ENCODE peak calls at places on chromosomes 11 and 22, in seven cellular contexts. F is body of pancreas, N is foreskin fibroblast, Z is brain microvascular endothelial cell, C is neural crest cell, I is mucosa of descending colon, J is gastrocnemius medialis. H is an unnamed sample.

GRCh38 chr22:45923212-45923611 is 53.8 kb downstream of the WNT7B start:
- DNase-seq in F (no peak), N (no peak), Z (no peak), C (no peak), I (no peak), J (no peak), H (no peak)

GRCh38 chr22:21712751-21713427 is 22.7 kb downstream of the YPEL1 start:
- DNase-seq in F (peak), N (peak), Z (peak), C (peak), I (peak), J (peak), H (peak)

GRCh38 chr11:78646564-78647185 is 72.0 kb upstream of the NARS2 start:
- DNase-seq in F (peak), N (no peak), Z (peak), C (peak), I (peak), J (no peak), H (peak)

GRCh38 chr11:133978816-133979215 is 22.0 kb upstream of the IGSF9B start:
- DNase-seq in F (no peak), N (no peak), Z (no peak), C (no peak), I (no peak), J (no peak), H (no peak)

GRCh38 chr22:45318168-45318557 is 8.4 kb downstream of the FAM118A start:
- DNase-seq in F (peak), N (peak), Z (peak), C (no peak), I (peak), J (peak), H (no peak)

GRCh38 chr22:44363214-44363979 is 50.6 kb upstream of the SHISAL1 start:
- DNase-seq in F (peak), N (peak), Z (peak), C (no peak), I (peak), J (peak), H (no peak)

GRCh38 chr22:19178065-19178658 is 374 bp downstream of the SLC25A1 start:
- DNase-seq in F (peak), N (no peak), Z (no peak), C (peak), I (peak), J (no peak), H (no peak)

GRCh38 chr11:46127150-46127638 is 5.9 kb upstream of the PHF21A start:
- DNase-seq in F (no peak), N (peak), Z (peak), C (no peak), I (peak), J (peak), H (no peak)

GRCh38 chr11:111565111-111565720 is 24.7 kb downstream of the LAYN start:
- DNase-seq in F (peak), N (peak), Z (peak), C (peak), I (peak), J (peak), H (peak)

GRCh38 chr22:37832022-37832857 is 9.1 kb downstream of the GALR3 start:
- DNase-seq in F (no peak), N (no peak), Z (no peak), C (no peak), I (no peak), J (no peak), H (no peak)

GRCh38 chr22:23835773-23836144 is 3.0 kb downstream of the DERL3 start:
- DNase-seq in F (peak), N (no peak), Z (no peak), C (no peak), I (no peak), J (peak), H (no peak)

GRCh38 chr11:102138677-102139076 is 28.4 kb downstream of the YAP1 start:
- DNase-seq in F (no peak), N (peak), Z (peak), C (no peak), I (no peak), J (no peak), H (no peak)

GRCh38 chr11:77003954-77004353 is 30.2 kb upstream of the B3GNT6 start:
- DNase-seq in F (no peak), N (peak), Z (no peak), C (no peak), I (no peak), J (no peak), H (no peak)

GRCh38 chr11:12086271-12087074 is 23.9 kb upstream of the MICAL2 start:
- DNase-seq in F (peak), N (peak), Z (peak), C (no peak), I (peak), J (peak), H (no peak)

GRCh38 chr11:91846664-91847063 is 378.0 kb upstream of the FAT3 start:
- DNase-seq in F (no peak), N (no peak), Z (no peak), C (no peak), I (no peak), J (no peak), H (no peak)

GRCh38 chr22:47034905-47035419 is 272.5 kb downstream of the TBC1D22A start:
- DNase-seq in F (no peak), N (no peak), Z (no peak), C (no peak), I (no peak), J (no peak), H (no peak)

GRCh38 chr11:36774603-36775002 is 176.6 kb upstream of the RAG2 start:
- DNase-seq in F (no peak), N (peak), Z (no peak), C (no peak), I (no peak), J (no peak), H (no peak)

GRCh38 chr11:40306938-40307548 is 1152.4 kb downstream of the LRRC4C start:
- DNase-seq in F (no peak), N (peak), Z (peak), C (peak), I (no peak), J (no peak), H (no peak)

GRCh38 chr11:17991799-17992433 is 20.9 kb downstream of the SERGEF start:
- DNase-seq in F (peak), N (peak), Z (no peak), C (peak), I (peak), J (no peak), H (peak)

GRCh38 chr11:131710511-131710910 is 340.1 kb downstream of the NTM start:
- DNase-seq in F (no peak), N (peak), Z (no peak), C (no peak), I (no peak), J (no peak), H (no peak)

GRCh38 chr11:128632151-128632791 is 44.9 kb upstream of the ETS1 start:
- DNase-seq in F (peak), N (peak), Z (peak), C (peak), I (peak), J (no peak), H (no peak)

GRCh38 chr22:32518351-32518750 is 43.7 kb downstream of the FBXO7 start:
- DNase-seq in F (no peak), N (peak), Z (no peak), C (no peak), I (no peak), J (no peak), H (no peak)

GRCh38 chr11:56706486-56706885 is 7.6 kb downstream of the OR9G1 start:
- DNase-seq in F (no peak), N (no peak), Z (no peak), C (no peak), I (no peak), J (no peak), H (no peak)
- TF ChIP-seq CTCF in F (no peak), N (no peak), Z (no peak), C (no peak), I (no peak), J (no peak), H (no peak)

DNA sequence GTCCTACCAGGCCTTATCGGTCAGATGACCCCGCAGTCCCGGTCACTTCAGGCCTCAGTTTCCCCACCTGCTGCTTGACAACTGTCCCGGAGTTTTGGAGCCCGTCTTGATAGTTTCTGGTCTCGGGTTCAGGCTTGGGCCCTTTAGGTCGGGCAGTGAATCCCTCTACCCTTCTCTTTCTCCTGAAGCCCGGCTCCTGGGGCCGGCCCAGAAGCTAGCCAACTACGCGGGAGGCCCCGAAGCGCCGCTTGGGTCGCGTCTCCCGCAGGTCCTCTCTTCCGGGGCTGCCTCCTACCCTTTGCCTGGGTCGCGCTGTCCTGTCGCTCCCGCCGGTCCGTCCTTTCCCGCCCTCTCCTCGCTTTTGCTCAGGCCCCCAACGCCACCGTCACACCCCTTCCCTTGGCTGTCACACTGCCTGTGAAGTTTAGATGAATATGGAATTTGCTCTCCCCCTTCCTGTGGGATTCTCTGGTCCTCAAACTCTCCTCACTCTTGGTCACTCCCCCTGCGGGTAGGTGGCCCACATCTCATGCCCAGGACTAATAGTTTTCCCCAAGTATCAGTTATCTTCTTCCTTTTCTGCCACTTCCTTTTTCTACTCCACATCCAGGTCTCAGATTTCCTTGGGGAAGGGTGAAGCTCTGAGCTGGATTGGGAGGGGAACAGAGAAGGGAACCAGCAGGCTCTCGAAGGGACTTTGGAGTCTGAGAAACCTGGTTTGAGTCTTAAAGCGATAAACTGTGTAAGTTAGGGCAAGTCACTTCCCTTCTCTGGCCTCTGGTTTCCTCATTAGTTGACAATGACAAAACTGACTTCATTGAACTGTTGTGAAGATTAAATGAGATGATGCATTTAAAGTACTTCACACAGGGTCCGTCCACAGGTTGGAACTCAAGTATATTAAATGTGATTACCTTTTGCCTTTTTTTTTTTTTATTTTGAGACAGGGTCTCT is 791 bp downstream of the RAB1B start:
- DNase-seq in F (peak), N (peak), Z (no peak), C (no peak), I (no peak), J (no peak), H (no peak)
- TF ChIP-seq CTCF in F (peak), N (peak), Z (peak), C (peak), I (no peak), J (no peak), H (no peak)

GRCh38 chr11:75745807-75746206 is 22.8 kb upstream of the DGAT2 start:
- DNase-seq in F (no peak), N (no peak), Z (no peak), C (no peak), I (no peak), J (no peak), H (no peak)
- TF ChIP-seq CTCF in F (no peak), N (no peak), Z (no peak), C (no peak), I (no peak), J (no peak), H (no peak)

GRCh38 chr11:117945047-117945820 is 16.0 kb upstream of the TMPRSS13 start:
- DNase-seq in F (no peak), N (no peak), Z (no peak), C (no peak), I (no peak), J (no peak), H (no peak)
- TF ChIP-seq CTCF in F (no peak), N (no peak), Z (peak), C (peak), I (no peak), J (no peak), H (no peak)

GRCh38 chr11:94563848-94564442 is 3.2 kb upstream of the PIWIL4 start:
- DNase-seq in F (no peak), N (no peak), Z (no peak), C (no peak), I (no peak), J (no peak), H (no peak)
- TF ChIP-seq CTCF in F (no peak), N (no peak), Z (no peak), C (no peak), I (no peak), J (no peak), H (no peak)

GRCh38 chr11:87463486-87464102 is 425.9 kb downstream of the TMEM135 start:
- DNase-seq in F (no peak), N (no peak), Z (peak), C (peak), I (peak), J (no peak), H (peak)
- TF ChIP-seq CTCF in F (no peak), N (peak), Z (peak), C (peak), I (no peak), J (no peak), H (peak)

H was measured in D721Med.